ENCODE peak calls at places on chromosome 6, in four cellular contexts. V is activated T-cell treated with anti-CD3 and anti-CD28 coated beads, Interleukin-2, amount 50 U/mL, for 24 hours; D is stimulated activated naive CD4-positive, alpha-beta T cell; C is CD8-positive, alpha-beta memory T cell. Q is an unnamed sample.
A peak's percentile ranks its signal among the peaks of the same experiment; 100 is the strongest.

GRCh38 chr6:82616386-82617028 is 252.9 kb downstream of the TPBG start:
- DNase-seq in V (no peak), D (no peak), C (no peak), Q (no peak)

GRCh38 chr6:119337252-119337651 is 12.3 kb downstream of the MAN1A1 start:
- DNase-seq in V (no peak), D (no peak), C (no peak), Q (no peak)

GRCh38 chr6:87909849-87910248 is 137.8 kb upstream of the SPACA1 start:
- DNase-seq in V (no peak), D (no peak), C (no peak), Q (no peak)

GRCh38 chr6:3351105-3351676 is 92.4 kb downstream of the PSMG4 start:
- DNase-seq in V (no peak), D (no peak), C (no peak), Q (no peak)

GRCh38 chr6:167565884-167566491 is 241.1 kb downstream of the TTLL2 start:
- DNase-seq in V (no peak), D (no peak), C (no peak), Q (no peak)

GRCh38 chr6:159654483-159655098 is 38.5 kb downstream of the SOD2 start:
- DNase-seq in V (no peak), D (no peak), C (peak; percentile 42), Q (peak; percentile 27)

GRCh38 chr6:17130786-17131185 is 28.9 kb downstream of the STMND1 start:
- DNase-seq in V (no peak), D (no peak), C (no peak), Q (no peak)

GRCh38 chr6:133623065-133623464 is 265.8 kb upstream of the TCF21 start:
- DNase-seq in V (no peak), D (no peak), C (no peak), Q (no peak)

GRCh38 chr6:82785206-82785605 is 280.4 kb downstream of the UBE3D start:
- DNase-seq in V (no peak), D (no peak), C (no peak), Q (no peak)

GRCh38 chr6:38273325-38273724 is 366.4 kb downstream of the BTBD9 start:
- DNase-seq in V (no peak), D (no peak), C (no peak), Q (no peak)

GRCh38 chr6:137878070-137878809 is 11.2 kb downstream of the TNFAIP3 start:
- DNase-seq in V (no peak), D (no peak), C (no peak), Q (peak; percentile 16)

Q was measured in immature natural killer cell.